ENCODE peak calls at places on chromosomes 4 and X, in eight cellular contexts. R is GM03348; W is fibroblast of pulmonary artery; U is iPS DF 6.9; J is COR-L47; G is stimulated activated CD8-positive, alpha-beta memory T cell treated with anti-CD3 and anti-CD28 coated beads, Interleukin-7, amount 100 ng/mL, for 1 hour; Q is Ammon's horn; B is WTC11. L is an unnamed sample.

GRCh38 chr4:173009129-173009823 is 159.3 kb upstream of the GALNT7 start:
- DNase-seq in R (no peak), W (peak), U (no peak), J (no peak), G (no peak), Q (no peak), B (no peak), L (no peak)

GRCh38 chr4:173794662-173795061 is 264.6 kb upstream of the HAND2 start:
- DNase-seq in R (peak), W (peak), U (no peak), J (no peak), G (no peak), Q (no peak), B (no peak), L (no peak)

GRCh38 chr4:4687935-4688727 is 146.3 kb upstream of the STX18 start:
- DNase-seq in R (no peak), W (no peak), U (no peak), J (no peak), G (no peak), Q (no peak), B (no peak), L (no peak)

GRCh38 chr4:2300431-2300861 is 38.5 kb upstream of the MXD4 start:
- DNase-seq in R (no peak), W (no peak), U (no peak), J (no peak), G (no peak), Q (no peak), B (no peak), L (no peak)

GRCh38 chr4:40043786-40044185 is 12.9 kb upstream of the N4BP2 start:
- DNase-seq in R (no peak), W (no peak), U (no peak), J (no peak), G (no peak), Q (no peak), B (no peak), L (peak)

GRCh38 chr4:75015627-75016026 is 82.7 kb downstream of the PARM1 start:
- DNase-seq in R (no peak), W (no peak), U (no peak), J (no peak), G (no peak), Q (no peak), B (no peak), L (no peak)

GRCh38 chr4:113878718-113879117 is 100.7 kb downstream of the ARSJ start:
- DNase-seq in R (no peak), W (peak), U (peak), J (no peak), G (no peak), Q (no peak), B (peak), L (peak)

GRCh38 chr4:93103042-93103441 is 725.5 kb upstream of the ATOH1 start:
- DNase-seq in R (no peak), W (no peak), U (no peak), J (no peak), G (no peak), Q (no peak), B (peak), L (peak)

GRCh38 chr4:104345598-104346242 is 149.0 kb downstream of the CXXC4 start:
- DNase-seq in R (no peak), W (no peak), U (no peak), J (no peak), G (no peak), Q (no peak), B (no peak), L (no peak)

GRCh38 chrX:136629084-136629750 is 18.7 kb upstream of the CD40LG start:
- DNase-seq in R (no peak), W (no peak), U (no peak), J (no peak), G (no peak), Q (no peak), B (no peak), L (no peak)

GRCh38 chr4:37524267-37524666 is 161.9 kb downstream of the RELL1 start:
- DNase-seq in R (no peak), W (no peak), U (no peak), J (no peak), G (no peak), Q (no peak), B (peak), L (no peak)

GRCh38 chr4:140811429-140811828 is 55.2 kb upstream of the TBC1D9 start:
- DNase-seq in R (no peak), W (no peak), U (no peak), J (no peak), G (no peak), Q (no peak), B (no peak), L (no peak)

GRCh38 chrX:2656243-2656836 is 34.8 kb upstream of the CD99 start:
- DNase-seq in R (no peak), W (no peak), U (no peak), J (no peak), G (no peak), Q (no peak), B (no peak), L (no peak)

L was measured in H9.